ENCODE peak calls at places on chromosome 18, in six cellular contexts. P is fibroblast of lung, R is mesendoderm, B is Karpas-422, S is GM12878, Q is HCT116. V is an unnamed sample.
A peak's percentile ranks its signal among the peaks of the same experiment; 100 is the strongest.

GRCh38 chr18:63511285-63511684 is 30.9 kb upstream of the SERPINB12 start:
- DNase-seq in Q (peak; percentile 82), P (peak; percentile 54), R (peak; percentile 92), B (no peak), S (no peak), V (no peak)

GRCh38 chr18:39871976-39872375 is 2083.1 kb upstream of the PIK3C3 start:
- DNase-seq in B (no peak), R (no peak), S (no peak), P (no peak), Q (no peak), V (no peak)

GRCh38 chr18:21064347-21064746 is 47.3 kb downstream of the ROCK1 start:
- DNase-seq in P (no peak), R (peak; percentile 37), B (no peak), Q (no peak), S (no peak), V (no peak)

GRCh38 chr18:80176334-80177080 is 67.4 kb downstream of the ADNP2 start:
- DNase-seq in R (no peak), Q (no peak), B (no peak), S (no peak), P (peak; percentile 45), V (no peak)

GRCh38 chr18:79631096-79631507 is 48.5 kb upstream of the CTDP1 start:
- DNase-seq in S (no peak), R (no peak), Q (no peak), B (no peak), P (no peak), V (no peak)

GRCh38 chr18:23828426-23828825 is 139.2 kb downstream of the LAMA3 start:
- DNase-seq in R (peak; percentile 72), B (no peak), Q (peak; percentile 67), S (no peak), P (peak; percentile 55), V (peak; percentile 93)

GRCh38 chr18:13272411-13272810 is 53.9 kb downstream of the LDLRAD4 start:
- DNase-seq in S (no peak), P (no peak), R (no peak), Q (no peak), B (no peak), V (no peak)

GRCh38 chr18:77557030-77557429 is 307.4 kb downstream of the GALR1 start:
- DNase-seq in R (peak; percentile 27), B (peak; percentile 62), S (no peak), Q (no peak), P (no peak), V (no peak)

GRCh38 chr18:76757343-76757742 is 65.0 kb upstream of the ZNF236 start:
- DNase-seq in P (peak; percentile 21), R (no peak), B (no peak), S (no peak), Q (no peak), V (no peak)

GRCh38 chr18:48314694-48315093 is 94.5 kb downstream of the ZBTB7C start:
- DNase-seq in P (no peak), Q (no peak), R (no peak), S (no peak), B (no peak), V (no peak)

GRCh38 chr18:23838801-23839366 is 149.6 kb downstream of the LAMA3 start:
- DNase-seq in R (no peak), S (no peak), B (no peak), P (no peak), Q (no peak), V (peak; percentile 97)

GRCh38 chr18:49728542-49728941 is 84.8 kb downstream of the ACAA2 start:
- DNase-seq in P (peak; percentile 60), B (peak; percentile 82), Q (peak; percentile 47), S (no peak), R (peak; percentile 89), V (peak; percentile 57)

GRCh38 chr18:50286391-50287027 is 983 bp downstream of the CXXC1 start:
- DNase-seq in Q (peak; percentile 26), S (no peak), B (no peak), P (no peak), R (peak; percentile 45), V (peak; percentile 64)

GRCh38 chr18:2959341-2959740 is 53.6 kb downstream of the LPIN2 start:
- DNase-seq in P (no peak), Q (no peak), S (no peak), R (no peak), B (no peak), V (no peak)

GRCh38 chr18:2963048-2963447 is 49.9 kb downstream of the LPIN2 start:
- DNase-seq in Q (no peak), B (peak; percentile 47), P (no peak), R (no peak), S (no peak), V (no peak)

GRCh38 chr18:2961828-2962227 is 51.1 kb downstream of the LPIN2 start:
- DNase-seq in P (peak; percentile 61), S (no peak), B (peak; percentile 63), Q (no peak), R (no peak), V (no peak)

GRCh38 chr18:2958819-2959298 is 54.1 kb downstream of the LPIN2 start:
- DNase-seq in P (peak; percentile 81), S (no peak), R (no peak), Q (no peak), B (no peak), V (no peak)

GRCh38 chr18:2960983-2961696 is 51.8 kb downstream of the LPIN2 start:
- DNase-seq in S (no peak), Q (no peak), P (peak; percentile 36), B (peak; percentile 59), R (no peak), V (no peak)
- H3K27ac ChIP-seq in S (peak overlapping the region; percentile 93), Q (no peak overlapping the region), P (peak overlapping the region; percentile 30), B (peak overlapping the region; percentile 23), R (no peak overlapping the region), V (no peak overlapping the region)

DNA sequence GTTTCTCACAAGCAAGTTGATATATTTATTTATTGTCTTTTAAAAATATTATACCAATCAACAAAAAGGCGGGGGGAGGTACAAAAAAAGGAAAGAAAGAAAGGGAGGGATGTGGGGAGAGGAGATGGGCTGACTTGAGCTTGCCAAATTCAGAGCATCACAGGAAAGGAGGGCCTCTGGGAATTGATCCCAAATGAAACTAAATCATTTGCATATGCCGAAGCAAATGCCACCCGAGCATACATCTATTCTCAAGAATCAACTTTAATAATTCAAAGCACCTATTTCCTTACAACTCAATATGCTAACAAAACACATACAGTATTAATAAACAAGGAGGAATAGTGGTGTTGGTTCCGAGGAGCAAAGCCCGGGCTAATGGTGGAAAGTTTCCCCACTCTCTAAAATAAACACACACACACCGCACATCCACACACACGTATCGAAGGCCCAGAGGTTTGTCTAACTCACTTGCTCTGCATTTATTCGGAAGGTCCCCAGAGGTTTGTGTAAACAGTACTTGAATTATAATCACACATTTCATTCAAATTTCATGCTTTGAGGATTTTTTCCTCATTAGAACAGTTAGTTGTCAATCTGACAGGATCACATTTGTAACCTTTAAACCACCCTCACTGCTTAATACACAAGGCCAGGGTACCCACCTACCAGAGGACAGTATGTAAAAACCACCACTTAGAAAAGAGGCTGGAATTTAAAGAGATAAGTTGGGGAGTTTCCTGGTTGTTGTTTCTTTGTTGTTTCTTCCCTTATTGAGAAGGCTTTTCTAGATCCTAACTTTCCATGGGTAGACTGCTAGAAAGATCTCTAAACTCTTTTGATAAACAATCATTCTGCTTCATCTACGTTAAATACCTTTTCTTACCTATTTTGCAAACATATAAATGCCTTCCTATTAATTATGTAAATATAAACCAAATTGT is 264.7 kb downstream of the TCF4 start:
- DNase-seq in Q (no peak), B (peak; percentile 62), S (no peak), P (peak; percentile 58), R (peak; percentile 36), V (no peak)
- H3K4me2 ChIP-seq in Q (no peak overlapping the region), B (peak overlapping the region; percentile 80), S (peak overlapping the region; percentile 97), P (peak overlapping the region; percentile 99), R (no peak overlapping the region), V (peak overlapping the region; percentile 99)

GRCh38 chr18:2391470-2391869 is 179.8 kb downstream of the METTL4 start:
- DNase-seq in R (no peak), B (no peak), Q (no peak), S (no peak), P (no peak), V (no peak)
- H3K27ac ChIP-seq in R (no peak overlapping the region), B (no peak overlapping the region), Q (no peak overlapping the region), S (no peak overlapping the region), P (no peak overlapping the region), V (no peak overlapping the region)

DNA sequence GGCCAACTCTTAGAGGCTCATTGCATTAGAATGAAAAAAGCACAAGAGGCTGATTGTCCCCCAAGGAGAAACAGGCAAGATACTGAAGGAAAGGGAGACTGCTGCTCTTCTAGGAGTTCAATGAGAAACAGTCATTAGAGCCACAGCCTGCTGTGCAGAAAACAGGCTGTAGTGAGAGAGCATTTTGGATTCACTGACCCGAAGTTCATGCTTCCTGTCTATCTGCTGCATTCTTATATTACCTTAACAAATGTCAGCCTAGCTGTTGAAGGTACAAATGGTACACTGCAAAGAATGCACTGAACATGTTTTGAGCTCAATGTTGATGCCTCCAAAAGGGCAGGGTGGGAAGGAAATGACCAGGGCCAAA is 423.4 kb downstream of the SETBP1 start:
- DNase-seq in R (no peak), P (no peak), S (no peak), B (peak; percentile 57), Q (no peak), V (no peak)
- H3K4me2 ChIP-seq in R (no peak overlapping the region), P (no peak overlapping the region), S (peak overlapping the region; percentile 92), B (peak overlapping the region; percentile 42), Q (no peak overlapping the region), V (no peak overlapping the region)

DNA sequence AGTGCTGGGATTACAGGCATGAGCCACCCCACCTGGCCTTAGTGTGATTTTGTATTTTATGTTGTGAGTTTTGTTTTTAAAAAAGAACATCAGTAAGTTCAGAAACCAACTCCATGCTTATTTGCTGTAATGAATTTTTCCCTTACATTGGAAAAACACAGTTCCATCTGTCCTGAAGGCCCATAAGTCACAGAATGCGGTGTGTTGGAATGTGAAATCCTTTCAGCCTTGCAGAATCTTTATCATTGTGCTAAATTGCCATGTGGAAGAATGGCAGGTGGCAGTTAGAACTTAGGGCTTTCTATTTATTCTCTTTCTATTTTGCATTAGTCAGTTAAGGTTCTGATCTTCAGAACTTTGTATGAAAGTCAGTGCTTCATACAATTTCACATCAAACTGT is 52.6 kb downstream of the NEDD4L start:
- DNase-seq in S (no peak), B (no peak), Q (no peak), R (no peak), P (no peak), V (no peak)
- H3K27ac ChIP-seq in S (no peak overlapping the region), B (no peak overlapping the region), Q (no peak overlapping the region), R (no peak overlapping the region), P (no peak overlapping the region), V (no peak overlapping the region)